ENCODE peak calls at places on chromosomes 13 and 19, in ten cellular contexts. One of them, this sample, is unnamed.

GRCh38 chr19:33927789-33928457 is 131.3 kb downstream of the KCTD15 start:
- DNase-seq in Jurkat, Clone E6-1: no peak
- DNase-seq in thoracic aorta: no peak
- DNase-seq in CD8-positive, alpha-beta memory T cell: no peak
- DNase-seq in stimulated activated CD4-positive, alpha-beta T cell treated with anti-CD3 and anti-CD28 coated beads, Interleukin-12 subunit alpha, Interleukin-12 subunit beta, amount 100 ng/mL, for 4 hours: no peak
- DNase-seq in non-pigmented ciliary epithelial cell: no peak
- DNase-seq in ELR: no peak
- DNase-seq in breast epithelium: no peak
- DNase-seq in NCI-H460: no peak
- DNase-seq in amygdala: no peak
- DNase-seq in this sample: no peak

GRCh38 chr19:38596057-38596981 is 21.4 kb downstream of the MAP4K1 start:
- DNase-seq in Jurkat, Clone E6-1: no peak
- DNase-seq in thoracic aorta: no peak
- DNase-seq in CD8-positive, alpha-beta memory T cell: no peak
- DNase-seq in stimulated activated CD4-positive, alpha-beta T cell treated with anti-CD3 and anti-CD28 coated beads, Interleukin-12 subunit alpha, Interleukin-12 subunit beta, amount 100 ng/mL, for 4 hours: peak
- DNase-seq in non-pigmented ciliary epithelial cell: no peak
- DNase-seq in ELR: peak
- DNase-seq in breast epithelium: no peak
- DNase-seq in NCI-H460: peak
- DNase-seq in amygdala: no peak
- DNase-seq in this sample: no peak

GRCh38 chr13:48094404-48094780 is 512 bp downstream of the MED4 start:
- DNase-seq in Jurkat, Clone E6-1: no peak
- DNase-seq in thoracic aorta: no peak
- DNase-seq in CD8-positive, alpha-beta memory T cell: no peak
- DNase-seq in stimulated activated CD4-positive, alpha-beta T cell treated with anti-CD3 and anti-CD28 coated beads, Interleukin-12 subunit alpha, Interleukin-12 subunit beta, amount 100 ng/mL, for 4 hours: no peak
- DNase-seq in non-pigmented ciliary epithelial cell: no peak
- DNase-seq in ELR: peak
- DNase-seq in breast epithelium: no peak
- DNase-seq in NCI-H460: no peak
- DNase-seq in amygdala: no peak
- DNase-seq in this sample: no peak

GRCh38 chr19:11378319-11379189 is 4.1 kb downstream of the SWSAP1 start:
- DNase-seq in Jurkat, Clone E6-1: no peak
- DNase-seq in thoracic aorta: no peak
- DNase-seq in CD8-positive, alpha-beta memory T cell: no peak
- DNase-seq in stimulated activated CD4-positive, alpha-beta T cell treated with anti-CD3 and anti-CD28 coated beads, Interleukin-12 subunit alpha, Interleukin-12 subunit beta, amount 100 ng/mL, for 4 hours: no peak
- DNase-seq in non-pigmented ciliary epithelial cell: no peak
- DNase-seq in ELR: peak
- DNase-seq in breast epithelium: no peak
- DNase-seq in NCI-H460: peak
- DNase-seq in amygdala: peak
- DNase-seq in this sample: peak

GRCh38 chr19:3879656-3880055 is 829 bp upstream of the ATCAY start:
- DNase-seq in Jurkat, Clone E6-1: no peak
- DNase-seq in thoracic aorta: no peak
- DNase-seq in CD8-positive, alpha-beta memory T cell: no peak
- DNase-seq in stimulated activated CD4-positive, alpha-beta T cell treated with anti-CD3 and anti-CD28 coated beads, Interleukin-12 subunit alpha, Interleukin-12 subunit beta, amount 100 ng/mL, for 4 hours: no peak
- DNase-seq in non-pigmented ciliary epithelial cell: no peak
- DNase-seq in ELR: no peak
- DNase-seq in breast epithelium: no peak
- DNase-seq in NCI-H460: no peak
- DNase-seq in amygdala: no peak
- DNase-seq in this sample: no peak

GRCh38 chr13:31896427-31896826 is 135.1 kb upstream of the FRY start:
- DNase-seq in Jurkat, Clone E6-1: no peak
- DNase-seq in thoracic aorta: no peak
- DNase-seq in CD8-positive, alpha-beta memory T cell: no peak
- DNase-seq in stimulated activated CD4-positive, alpha-beta T cell treated with anti-CD3 and anti-CD28 coated beads, Interleukin-12 subunit alpha, Interleukin-12 subunit beta, amount 100 ng/mL, for 4 hours: no peak
- DNase-seq in non-pigmented ciliary epithelial cell: peak
- DNase-seq in ELR: peak
- DNase-seq in breast epithelium: no peak
- DNase-seq in NCI-H460: no peak
- DNase-seq in amygdala: no peak
- DNase-seq in this sample: no peak

GRCh38 chr13:111626371-111627305 is 306.2 kb downstream of the TEX29 start:
- DNase-seq in Jurkat, Clone E6-1: no peak
- DNase-seq in thoracic aorta: no peak
- DNase-seq in CD8-positive, alpha-beta memory T cell: no peak
- DNase-seq in stimulated activated CD4-positive, alpha-beta T cell treated with anti-CD3 and anti-CD28 coated beads, Interleukin-12 subunit alpha, Interleukin-12 subunit beta, amount 100 ng/mL, for 4 hours: no peak
- DNase-seq in non-pigmented ciliary epithelial cell: no peak
- DNase-seq in ELR: no peak
- DNase-seq in breast epithelium: no peak
- DNase-seq in NCI-H460: no peak
- DNase-seq in amygdala: no peak
- DNase-seq in this sample: no peak

GRCh38 chr19:14166448-14166847 is 30.1 kb upstream of the ASF1B start:
- DNase-seq in Jurkat, Clone E6-1: no peak
- DNase-seq in thoracic aorta: no peak
- DNase-seq in CD8-positive, alpha-beta memory T cell: no peak
- DNase-seq in stimulated activated CD4-positive, alpha-beta T cell treated with anti-CD3 and anti-CD28 coated beads, Interleukin-12 subunit alpha, Interleukin-12 subunit beta, amount 100 ng/mL, for 4 hours: no peak
- DNase-seq in non-pigmented ciliary epithelial cell: no peak
- DNase-seq in ELR: no peak
- DNase-seq in breast epithelium: no peak
- DNase-seq in NCI-H460: no peak
- DNase-seq in amygdala: no peak
- DNase-seq in this sample: no peak

GRCh38 chr13:105139380-105140285 is 1395.8 kb downstream of the EFNB2 start:
- DNase-seq in Jurkat, Clone E6-1: peak
- DNase-seq in thoracic aorta: no peak
- DNase-seq in CD8-positive, alpha-beta memory T cell: peak
- DNase-seq in stimulated activated CD4-positive, alpha-beta T cell treated with anti-CD3 and anti-CD28 coated beads, Interleukin-12 subunit alpha, Interleukin-12 subunit beta, amount 100 ng/mL, for 4 hours: peak
- DNase-seq in non-pigmented ciliary epithelial cell: no peak
- DNase-seq in ELR: no peak
- DNase-seq in breast epithelium: no peak
- DNase-seq in NCI-H460: peak
- DNase-seq in amygdala: peak
- DNase-seq in this sample: peak

GRCh38 chr13:100203696-100204367 is 114.9 kb downstream of the PCCA start:
- DNase-seq in Jurkat, Clone E6-1: peak
- DNase-seq in thoracic aorta: no peak
- DNase-seq in CD8-positive, alpha-beta memory T cell: no peak
- DNase-seq in stimulated activated CD4-positive, alpha-beta T cell treated with anti-CD3 and anti-CD28 coated beads, Interleukin-12 subunit alpha, Interleukin-12 subunit beta, amount 100 ng/mL, for 4 hours: no peak
- DNase-seq in non-pigmented ciliary epithelial cell: peak
- DNase-seq in ELR: peak
- DNase-seq in breast epithelium: no peak
- DNase-seq in NCI-H460: no peak
- DNase-seq in amygdala: no peak
- DNase-seq in this sample: no peak

GRCh38 chr13:28056970-28057712 is 43.2 kb downstream of the FLT3 start:
- DNase-seq in Jurkat, Clone E6-1: no peak
- DNase-seq in thoracic aorta: no peak
- DNase-seq in CD8-positive, alpha-beta memory T cell: no peak
- DNase-seq in stimulated activated CD4-positive, alpha-beta T cell treated with anti-CD3 and anti-CD28 coated beads, Interleukin-12 subunit alpha, Interleukin-12 subunit beta, amount 100 ng/mL, for 4 hours: no peak
- DNase-seq in non-pigmented ciliary epithelial cell: no peak
- DNase-seq in ELR: no peak
- DNase-seq in breast epithelium: no peak
- DNase-seq in NCI-H460: no peak
- DNase-seq in amygdala: no peak
- DNase-seq in this sample: no peak

GRCh38 chr19:34173145-34173956 is 1.0 kb downstream of the LSM14A start:
- DNase-seq in Jurkat, Clone E6-1: peak
- DNase-seq in thoracic aorta: no peak
- DNase-seq in CD8-positive, alpha-beta memory T cell: peak
- DNase-seq in stimulated activated CD4-positive, alpha-beta T cell treated with anti-CD3 and anti-CD28 coated beads, Interleukin-12 subunit alpha, Interleukin-12 subunit beta, amount 100 ng/mL, for 4 hours: peak
- DNase-seq in non-pigmented ciliary epithelial cell: no peak
- DNase-seq in ELR: peak
- DNase-seq in breast epithelium: peak
- DNase-seq in NCI-H460: no peak
- DNase-seq in amygdala: no peak
- DNase-seq in this sample: peak

GRCh38 chr19:31270897-31271568 is 78.2 kb downstream of the TSHZ3 start:
- DNase-seq in Jurkat, Clone E6-1: no peak
- DNase-seq in thoracic aorta: no peak
- DNase-seq in CD8-positive, alpha-beta memory T cell: no peak
- DNase-seq in stimulated activated CD4-positive, alpha-beta T cell treated with anti-CD3 and anti-CD28 coated beads, Interleukin-12 subunit alpha, Interleukin-12 subunit beta, amount 100 ng/mL, for 4 hours: no peak
- DNase-seq in non-pigmented ciliary epithelial cell: no peak
- DNase-seq in ELR: peak
- DNase-seq in breast epithelium: no peak
- DNase-seq in NCI-H460: no peak
- DNase-seq in amygdala: no peak
- DNase-seq in this sample: no peak

GRCh38 chr13:24788538-24788937 is 24.6 kb downstream of the RNF17 start:
- DNase-seq in Jurkat, Clone E6-1: no peak
- DNase-seq in thoracic aorta: no peak
- DNase-seq in CD8-positive, alpha-beta memory T cell: no peak
- DNase-seq in stimulated activated CD4-positive, alpha-beta T cell treated with anti-CD3 and anti-CD28 coated beads, Interleukin-12 subunit alpha, Interleukin-12 subunit beta, amount 100 ng/mL, for 4 hours: no peak
- DNase-seq in non-pigmented ciliary epithelial cell: no peak
- DNase-seq in ELR: no peak
- DNase-seq in breast epithelium: no peak
- DNase-seq in NCI-H460: no peak
- DNase-seq in amygdala: no peak
- DNase-seq in this sample: no peak

GRCh38 chr19:48587387-48587786 is 19.2 kb upstream of the SPACA4 start:
- DNase-seq in Jurkat, Clone E6-1: no peak
- DNase-seq in thoracic aorta: no peak
- DNase-seq in CD8-positive, alpha-beta memory T cell: no peak
- DNase-seq in stimulated activated CD4-positive, alpha-beta T cell treated with anti-CD3 and anti-CD28 coated beads, Interleukin-12 subunit alpha, Interleukin-12 subunit beta, amount 100 ng/mL, for 4 hours: no peak
- DNase-seq in non-pigmented ciliary epithelial cell: no peak
- DNase-seq in ELR: no peak
- DNase-seq in breast epithelium: no peak
- DNase-seq in NCI-H460: no peak
- DNase-seq in amygdala: no peak
- DNase-seq in this sample: no peak

GRCh38 chr13:51681037-51681678 is 96.9 kb downstream of the WDFY2 start:
- DNase-seq in Jurkat, Clone E6-1: no peak
- DNase-seq in thoracic aorta: no peak
- DNase-seq in CD8-positive, alpha-beta memory T cell: no peak
- DNase-seq in stimulated activated CD4-positive, alpha-beta T cell treated with anti-CD3 and anti-CD28 coated beads, Interleukin-12 subunit alpha, Interleukin-12 subunit beta, amount 100 ng/mL, for 4 hours: no peak
- DNase-seq in non-pigmented ciliary epithelial cell: peak
- DNase-seq in ELR: peak
- DNase-seq in breast epithelium: no peak
- DNase-seq in NCI-H460: peak
- DNase-seq in amygdala: no peak
- DNase-seq in this sample: peak

GRCh38 chr13:46855664-46856063 is 41.2 kb downstream of the HTR2A start:
- DNase-seq in Jurkat, Clone E6-1: no peak
- DNase-seq in thoracic aorta: no peak
- DNase-seq in CD8-positive, alpha-beta memory T cell: no peak
- DNase-seq in stimulated activated CD4-positive, alpha-beta T cell treated with anti-CD3 and anti-CD28 coated beads, Interleukin-12 subunit alpha, Interleukin-12 subunit beta, amount 100 ng/mL, for 4 hours: no peak
- DNase-seq in non-pigmented ciliary epithelial cell: no peak
- DNase-seq in ELR: no peak
- DNase-seq in breast epithelium: no peak
- DNase-seq in NCI-H460: no peak
- DNase-seq in amygdala: no peak
- DNase-seq in this sample: no peak

GRCh38 chr13:28376604-28377003 is 118.3 kb downstream of the FLT1 start:
- DNase-seq in Jurkat, Clone E6-1: no peak
- DNase-seq in thoracic aorta: no peak
- DNase-seq in CD8-positive, alpha-beta memory T cell: no peak
- DNase-seq in stimulated activated CD4-positive, alpha-beta T cell treated with anti-CD3 and anti-CD28 coated beads, Interleukin-12 subunit alpha, Interleukin-12 subunit beta, amount 100 ng/mL, for 4 hours: no peak
- DNase-seq in non-pigmented ciliary epithelial cell: no peak
- DNase-seq in ELR: no peak
- DNase-seq in breast epithelium: no peak
- DNase-seq in NCI-H460: no peak
- DNase-seq in amygdala: no peak
- DNase-seq in this sample: no peak

GRCh38 chr13:34412817-34413365 is 529.2 kb upstream of the NBEA start:
- DNase-seq in Jurkat, Clone E6-1: no peak
- DNase-seq in thoracic aorta: no peak
- DNase-seq in CD8-positive, alpha-beta memory T cell: no peak
- DNase-seq in stimulated activated CD4-positive, alpha-beta T cell treated with anti-CD3 and anti-CD28 coated beads, Interleukin-12 subunit alpha, Interleukin-12 subunit beta, amount 100 ng/mL, for 4 hours: no peak
- DNase-seq in non-pigmented ciliary epithelial cell: no peak
- DNase-seq in ELR: peak
- DNase-seq in breast epithelium: no peak
- DNase-seq in NCI-H460: no peak
- DNase-seq in amygdala: no peak
- DNase-seq in this sample: no peak

GRCh38 chr13:70189981-70190380 is 81.7 kb upstream of the KLHL1 start:
- DNase-seq in Jurkat, Clone E6-1: no peak
- DNase-seq in thoracic aorta: no peak
- DNase-seq in CD8-positive, alpha-beta memory T cell: no peak
- DNase-seq in stimulated activated CD4-positive, alpha-beta T cell treated with anti-CD3 and anti-CD28 coated beads, Interleukin-12 subunit alpha, Interleukin-12 subunit beta, amount 100 ng/mL, for 4 hours: no peak
- DNase-seq in non-pigmented ciliary epithelial cell: no peak
- DNase-seq in ELR: no peak
- DNase-seq in breast epithelium: no peak
- DNase-seq in NCI-H460: no peak
- DNase-seq in amygdala: no peak
- DNase-seq in this sample: no peak

GRCh38 chr19:46976845-46977320 is 42.8 kb upstream of the NPAS1 start:
- DNase-seq in Jurkat, Clone E6-1: no peak
- DNase-seq in thoracic aorta: no peak
- DNase-seq in CD8-positive, alpha-beta memory T cell: no peak
- DNase-seq in stimulated activated CD4-positive, alpha-beta T cell treated with anti-CD3 and anti-CD28 coated beads, Interleukin-12 subunit alpha, Interleukin-12 subunit beta, amount 100 ng/mL, for 4 hours: no peak
- DNase-seq in non-pigmented ciliary epithelial cell: no peak
- DNase-seq in ELR: peak
- DNase-seq in breast epithelium: no peak
- DNase-seq in NCI-H460: no peak
- DNase-seq in amygdala: no peak
- DNase-seq in this sample: peak

GRCh38 chr19:58395220-58395978 is at the start of gene RNF225:
- DNase-seq in Jurkat, Clone E6-1: no peak
- DNase-seq in thoracic aorta: no peak
- DNase-seq in CD8-positive, alpha-beta memory T cell: no peak
- DNase-seq in stimulated activated CD4-positive, alpha-beta T cell treated with anti-CD3 and anti-CD28 coated beads, Interleukin-12 subunit alpha, Interleukin-12 subunit beta, amount 100 ng/mL, for 4 hours: peak
- DNase-seq in non-pigmented ciliary epithelial cell: no peak
- DNase-seq in ELR: no peak
- DNase-seq in breast epithelium: peak
- DNase-seq in NCI-H460: no peak
- DNase-seq in amygdala: no peak
- DNase-seq in this sample: no peak

GRCh38 chr19:21851596-21852345 is 15.8 kb upstream of the ZNF43 start:
- DNase-seq in Jurkat, Clone E6-1: peak
- DNase-seq in thoracic aorta: peak
- DNase-seq in CD8-positive, alpha-beta memory T cell: peak
- DNase-seq in stimulated activated CD4-positive, alpha-beta T cell treated with anti-CD3 and anti-CD28 coated beads, Interleukin-12 subunit alpha, Interleukin-12 subunit beta, amount 100 ng/mL, for 4 hours: peak
- DNase-seq in non-pigmented ciliary epithelial cell: peak
- DNase-seq in ELR: peak
- DNase-seq in breast epithelium: peak
- DNase-seq in NCI-H460: no peak
- DNase-seq in amygdala: peak
- DNase-seq in this sample: no peak

GRCh38 chr19:1941146-1942077 is at the start of gene CSNK1G2:
- DNase-seq in Jurkat, Clone E6-1: no peak
- DNase-seq in thoracic aorta: no peak
- DNase-seq in CD8-positive, alpha-beta memory T cell: no peak
- DNase-seq in stimulated activated CD4-positive, alpha-beta T cell treated with anti-CD3 and anti-CD28 coated beads, Interleukin-12 subunit alpha, Interleukin-12 subunit beta, amount 100 ng/mL, for 4 hours: peak
- DNase-seq in non-pigmented ciliary epithelial cell: no peak
- DNase-seq in ELR: peak
- DNase-seq in breast epithelium: no peak
- DNase-seq in NCI-H460: no peak
- DNase-seq in amygdala: no peak
- DNase-seq in this sample: no peak

GRCh38 chr19:23439623-23440022 is 44.4 kb upstream of the ZNF91 start:
- DNase-seq in Jurkat, Clone E6-1: no peak
- DNase-seq in thoracic aorta: no peak
- DNase-seq in CD8-positive, alpha-beta memory T cell: no peak
- DNase-seq in stimulated activated CD4-positive, alpha-beta T cell treated with anti-CD3 and anti-CD28 coated beads, Interleukin-12 subunit alpha, Interleukin-12 subunit beta, amount 100 ng/mL, for 4 hours: no peak
- DNase-seq in non-pigmented ciliary epithelial cell: no peak
- DNase-seq in ELR: peak
- DNase-seq in breast epithelium: no peak
- DNase-seq in NCI-H460: no peak
- DNase-seq in amygdala: no peak
- DNase-seq in this sample: no peak

GRCh38 chr13:20074956-20075355 is 85.9 kb downstream of the GJA3 start:
- DNase-seq in Jurkat, Clone E6-1: no peak
- DNase-seq in thoracic aorta: no peak
- DNase-seq in CD8-positive, alpha-beta memory T cell: no peak
- DNase-seq in stimulated activated CD4-positive, alpha-beta T cell treated with anti-CD3 and anti-CD28 coated beads, Interleukin-12 subunit alpha, Interleukin-12 subunit beta, amount 100 ng/mL, for 4 hours: no peak
- DNase-seq in non-pigmented ciliary epithelial cell: no peak
- DNase-seq in ELR: no peak
- DNase-seq in breast epithelium: no peak
- DNase-seq in NCI-H460: no peak
- DNase-seq in amygdala: no peak
- DNase-seq in this sample: no peak

GRCh38 chr13:74575729-74576125 is 441.5 kb upstream of the KLF12 start:
- DNase-seq in Jurkat, Clone E6-1: no peak
- DNase-seq in thoracic aorta: peak
- DNase-seq in CD8-positive, alpha-beta memory T cell: peak
- DNase-seq in stimulated activated CD4-positive, alpha-beta T cell treated with anti-CD3 and anti-CD28 coated beads, Interleukin-12 subunit alpha, Interleukin-12 subunit beta, amount 100 ng/mL, for 4 hours: peak
- DNase-seq in non-pigmented ciliary epithelial cell: no peak
- DNase-seq in ELR: peak
- DNase-seq in breast epithelium: no peak
- DNase-seq in NCI-H460: no peak
- DNase-seq in amygdala: peak
- DNase-seq in this sample: no peak

GRCh38 chr19:17041994-17042393 is 15.4 kb upstream of the CPAMD8 start:
- DNase-seq in Jurkat, Clone E6-1: no peak
- DNase-seq in thoracic aorta: no peak
- DNase-seq in CD8-positive, alpha-beta memory T cell: no peak
- DNase-seq in stimulated activated CD4-positive, alpha-beta T cell treated with anti-CD3 and anti-CD28 coated beads, Interleukin-12 subunit alpha, Interleukin-12 subunit beta, amount 100 ng/mL, for 4 hours: no peak
- DNase-seq in non-pigmented ciliary epithelial cell: no peak
- DNase-seq in ELR: no peak
- DNase-seq in breast epithelium: no peak
- DNase-seq in NCI-H460: no peak
- DNase-seq in amygdala: no peak
- DNase-seq in this sample: no peak

This sample was measured in HS-27A.